ENCODE peak calls at places on chromosomes 16 and 17, in eight cellular contexts. W, O, C, Y, D, N, E and U are unnamed samples.
A peak's percentile ranks its signal among the peaks of the same experiment; 100 is the strongest.

GRCh38 chr17:8922451-8922850 is 43.1 kb downstream of the PIK3R5 start:
- DNase-seq in W (no peak), O (no peak), C (peak; percentile 91), Y (no peak), D (peak; percentile 99), N (no peak), E (no peak), U (peak; percentile 19)

GRCh38 chr17:38608648-38609047 is 2.9 kb upstream of the SRCIN1 start:
- DNase-seq in W (no peak), O (no peak), C (no peak), Y (no peak), D (no peak), N (peak; percentile 94), E (no peak), U (no peak)

GRCh38 chr17:75024686-75025397 is 12.4 kb downstream of the MRPL58 start:
- DNase-seq in W (peak; percentile 58), O (no peak), C (no peak), Y (no peak), D (no peak), N (no peak), E (no peak), U (no peak)

GRCh38 chr17:30124273-30124796 is 7.7 kb downstream of the NSRP1 start:
- DNase-seq in W (no peak), O (no peak), C (no peak), Y (no peak), D (no peak), N (no peak), E (no peak), U (no peak)

GRCh38 chr17:1000597-1001490 is 3.9 kb downstream of the TIMM22 start:
- DNase-seq in W (no peak), O (peak; percentile 78), C (no peak), Y (no peak), D (peak; percentile 26), N (peak; percentile 30), E (no peak), U (peak; percentile 42)

GRCh38 chr17:79203016-79203415 is 128.4 kb downstream of the ENGASE start:
- DNase-seq in W (no peak), O (no peak), C (no peak), Y (no peak), D (no peak), N (no peak), E (no peak), U (no peak)

GRCh38 chr17:82231562-82232321 is 2.9 kb downstream of the SLC16A3 start:
- DNase-seq in W (peak; percentile 73), O (peak; percentile 89), C (no peak), Y (no peak), D (no peak), N (peak; percentile 95), E (peak; percentile 90), U (peak; percentile 88)

GRCh38 chr17:75632863-75633483 is at the start of gene SMIM5:
- DNase-seq in W (peak; percentile 88), O (peak; percentile 94), C (peak; percentile 73), Y (peak; percentile 73), D (peak; percentile 75), N (peak; percentile 88), E (peak; percentile 93), U (peak; percentile 92)

GRCh38 chr17:12095522-12095921 is 74.8 kb downstream of the MAP2K4 start:
- DNase-seq in W (no peak), O (no peak), C (no peak), Y (no peak), D (no peak), N (no peak), E (no peak), U (no peak)

GRCh38 chr16:23729503-23730424 is 16.7 kb upstream of the ERN2 start:
- DNase-seq in W (no peak), O (no peak), C (peak; percentile 63), Y (no peak), D (peak; percentile 9), N (peak; percentile 50), E (peak; percentile 69), U (peak; percentile 54)

GRCh38 chr16:24203675-24204074 is 52.5 kb upstream of the CACNG3 start:
- DNase-seq in W (no peak), O (no peak), C (no peak), Y (no peak), D (no peak), N (no peak), E (no peak), U (no peak)

GRCh38 chr17:40319651-40320550 is 10.9 kb downstream of the RARA start:
- DNase-seq in W (peak; percentile 65), O (peak; percentile 77), C (no peak), Y (peak; percentile 81), D (no peak), N (peak; percentile 86), E (no peak), U (peak; percentile 5)

GRCh38 chr17:82300707-82301270 is 16.6 kb downstream of the CD7 start:
- DNase-seq in W (peak; percentile 77), O (no peak), C (peak; percentile 21), Y (peak; percentile 58), D (no peak), N (peak; percentile 76), E (no peak), U (peak; percentile 76)

GRCh38 chr17:56809106-56809819 is 24.5 kb downstream of the C17orf67 start:
- DNase-seq in W (no peak), O (no peak), C (no peak), Y (no peak), D (no peak), N (peak; percentile 35), E (no peak), U (no peak)

GRCh38 chr16:3738128-3738527 is 20.8 kb upstream of the TRAP1 start:
- DNase-seq in W (no peak), O (no peak), C (no peak), Y (no peak), D (no peak), N (no peak), E (no peak), U (no peak)

GRCh38 chr16:23754594-23755483 is at the start of gene CHP2:
- DNase-seq in W (no peak), O (no peak), C (no peak), Y (no peak), D (no peak), N (peak; percentile 46), E (peak; percentile 56), U (peak; percentile 32)

GRCh38 chr16:54407596-54407995 is 121.0 kb upstream of the IRX3 start:
- DNase-seq in W (no peak), O (no peak), C (peak; percentile 49), Y (no peak), D (peak; percentile 44), N (no peak), E (no peak), U (no peak)

GRCh38 chr16:30720694-30721093 is 21.7 kb downstream of the SRCAP start:
- DNase-seq in W (no peak), O (peak; percentile 49), C (no peak), Y (no peak), D (no peak), N (no peak), E (no peak), U (no peak)

GRCh38 chr17:43006639-43007551 is at the start of gene IFI35:
- DNase-seq in W (peak; percentile 94), O (peak; percentile 92), C (peak; percentile 75), Y (peak; percentile 74), D (peak; percentile 74), N (peak; percentile 91), E (peak; percentile 90), U (peak; percentile 87)

GRCh38 chr17:45895969-45896793 is 1.8 kb downstream of the MAPT start:
- DNase-seq in W (no peak), O (no peak), C (no peak), Y (no peak), D (no peak), N (peak; percentile 34), E (no peak), U (no peak)

GRCh38 chr16:22065252-22065651 is 27.1 kb upstream of the VWA3A start:
- DNase-seq in W (no peak), O (no peak), C (no peak), Y (no peak), D (no peak), N (no peak), E (no peak), U (no peak)

GRCh38 chr16:85326113-85326793 is 214.0 kb upstream of the CIBAR2 start:
- DNase-seq in W (no peak), O (no peak), C (no peak), Y (no peak), D (no peak), N (no peak), E (no peak), U (no peak)

GRCh38 chr17:74288785-74289184 is 14.8 kb downstream of the DNAI2 start:
- DNase-seq in W (no peak), O (no peak), C (no peak), Y (no peak), D (no peak), N (no peak), E (no peak), U (no peak)

GRCh38 chr17:19729900-19730299 is 13.5 kb upstream of the SLC47A2 start:
- DNase-seq in W (no peak), O (no peak), C (no peak), Y (no peak), D (no peak), N (no peak), E (no peak), U (no peak)

GRCh38 chr16:2785101-2785991 is 2.0 kb downstream of the PRSS33 start:
- DNase-seq in W (no peak), O (no peak), C (no peak), Y (no peak), D (no peak), N (no peak), E (no peak), U (no peak)

GRCh38 chr17:56863974-56864373 is 30.0 kb downstream of the DGKE start:
- DNase-seq in W (no peak), O (no peak), C (no peak), Y (no peak), D (no peak), N (no peak), E (no peak), U (no peak)

GRCh38 chr17:36937001-36937960 is at the start of gene LHX1:
- DNase-seq in W (no peak), O (no peak), C (no peak), Y (no peak), D (no peak), N (no peak), E (no peak), U (no peak)

GRCh38 chr16:12158428-12158827 is 181.9 kb downstream of the SNX29 start:
- DNase-seq in W (no peak), O (no peak), C (peak; percentile 84), Y (no peak), D (peak; percentile 95), N (no peak), E (no peak), U (no peak)

GRCh38 chr16:67539271-67539670 is 10.6 kb downstream of the RIPOR1 start:
- DNase-seq in W (no peak), O (no peak), C (no peak), Y (no peak), D (no peak), N (no peak), E (no peak), U (no peak)

GRCh38 chr17:58332720-58333395 is 4.3 kb upstream of the TSPOAP1 start:
- DNase-seq in W (peak; percentile 82), O (no peak), C (no peak), Y (no peak), D (no peak), N (no peak), E (no peak), U (no peak)

GRCh38 chr16:86814256-86814655 is 235.9 kb downstream of the FOXL1 start:
- DNase-seq in W (no peak), O (no peak), C (no peak), Y (no peak), D (no peak), N (no peak), E (no peak), U (no peak)

GRCh38 chr17:18362509-18363020 is 785 bp downstream of the SHMT1 start:
- DNase-seq in W (no peak), O (peak; percentile 76), C (peak; percentile 6), Y (no peak), D (peak; percentile 18), N (peak; percentile 52), E (peak; percentile 58), U (peak; percentile 52)

GRCh38 chr16:66741971-66742396 is 9.4 kb downstream of the DYNC1LI2 start:
- DNase-seq in W (no peak), O (no peak), C (peak; percentile 34), Y (no peak), D (peak; percentile 67), N (no peak), E (no peak), U (no peak)

GRCh38 chr16:46739934-46740333 is 8.2 kb downstream of the MYLK3 start:
- DNase-seq in W (no peak), O (no peak), C (no peak), Y (no peak), D (no peak), N (no peak), E (no peak), U (no peak)